ENCODE peak calls at places on chromosomes 1 and 21, in eight cellular contexts. H, X, P, K, U, G, I and N are unnamed samples.
A peak's percentile ranks its signal among the peaks of the same experiment; 100 is the strongest.

GRCh38 chr1:209417761-209418160 is 165.8 kb upstream of the CAMK1G start:
- DNase-seq in G (no peak), U (no peak), H (no peak), K (no peak), X (no peak), P (no peak), I (no peak), N (no peak)

GRCh38 chr1:9676815-9677393 is 25.4 kb downstream of the PIK3CD start:
- DNase-seq in U (no peak), I (no peak), K (no peak), P (no peak), H (no peak), X (no peak), G (no peak), N (no peak)

GRCh38 chr1:70503358-70503757 is 92.3 kb downstream of the CTH start:
- DNase-seq in X (no peak), U (no peak), K (no peak), G (peak; percentile 25), H (no peak), I (no peak), P (no peak), N (no peak)

GRCh38 chr21:24693779-24694178 is 913.5 kb downstream of the MRPL39 start:
- DNase-seq in U (no peak), I (no peak), X (no peak), G (no peak), K (no peak), P (no peak), H (no peak), N (no peak)

GRCh38 chr1:162087118-162087517 is 17.6 kb downstream of the NOS1AP start:
- DNase-seq in U (peak; percentile 41), X (no peak), P (no peak), K (no peak), G (no peak), H (no peak), I (no peak), N (no peak)

GRCh38 chr1:201947697-201948008 is 1.3 kb upstream of the LMOD1 start:
- DNase-seq in H (no peak), P (no peak), U (no peak), I (no peak), G (no peak), X (no peak), K (no peak), N (no peak)

GRCh38 chr1:241627453-241628329 is 12.5 kb downstream of the CHML start:
- DNase-seq in X (no peak), K (peak; percentile 84), U (peak; percentile 81), I (peak; percentile 60), G (peak; percentile 67), P (peak; percentile 25), H (no peak), N (no peak)

GRCh38 chr1:37831109-37831508 is 23.1 kb upstream of the YRDC start:
- DNase-seq in G (no peak), H (no peak), P (no peak), X (no peak), U (no peak), I (no peak), K (no peak), N (no peak)

GRCh38 chr21:41699311-41699710 is 67.5 kb downstream of the RIPK4 start:
- DNase-seq in I (no peak), X (no peak), P (no peak), K (no peak), U (no peak), G (no peak), H (no peak), N (no peak)

GRCh38 chr1:17128361-17128760 is 9.1 kb upstream of the PADI2 start:
- DNase-seq in G (peak; percentile 98), U (peak; percentile 97), K (peak; percentile 95), I (peak; percentile 74), H (no peak), P (no peak), X (no peak), N (no peak)

GRCh38 chr1:160261526-160261877 is 847 bp downstream of the DCAF8 start:
- DNase-seq in H (no peak), X (peak; percentile 31), U (peak; percentile 94), G (peak; percentile 77), P (peak; percentile 47), I (peak; percentile 89), K (peak; percentile 74), N (no peak)

GRCh38 chr1:200409203-200409760 is 554 bp downstream of the ZNF281 start:
- DNase-seq in G (no peak), H (peak; percentile 19), I (no peak), X (peak; percentile 32), P (peak; percentile 59), U (no peak), K (peak; percentile 29), N (no peak)

GRCh38 chr1:15963968-15964648 is 11.8 kb downstream of the ZBTB17 start:
- DNase-seq in U (no peak), K (no peak), H (no peak), X (no peak), G (no peak), P (no peak), I (no peak), N (no peak)

GRCh38 chr1:5830771-5831599 is 161.2 kb downstream of the NPHP4 start:
- DNase-seq in U (no peak), G (no peak), X (no peak), I (no peak), P (no peak), H (no peak), K (no peak), N (peak; percentile 74)

GRCh38 chr1:5999711-6000443 is 7.7 kb upstream of the NPHP4 start:
- DNase-seq in P (no peak), I (no peak), G (no peak), K (no peak), U (no peak), H (no peak), X (no peak), N (no peak)